ENCODE peak calls at places on chromosomes 1 and 21, in seven cellular contexts. One of them, this sample, is unnamed.

GRCh38 chr1:45493116-45493697 is 2.2 kb upstream of the TESK2 start:
- DNase-seq in tibial nerve: no peak
- DNase-seq in NCI-H345: peak; percentile 39
- DNase-seq in T-helper 2 cell: peak; percentile 21
- DNase-seq in Right ventricle myocardium superior: no peak
- DNase-seq in activated T-helper 1 cell treated with anti-CD3 and anti-CD28 coated beads, Interleukin-2, amount 50 U/mL, for 16 hours: peak; percentile 22
- DNase-seq in heart left ventricle: peak; percentile 60
- DNase-seq in this sample: no peak

GRCh38 chr21:15895142-15896106 is 165.6 kb downstream of the USP25 start:
- DNase-seq in T-helper 2 cell: no peak
- DNase-seq in tibial nerve: no peak
- DNase-seq in Right ventricle myocardium superior: no peak
- DNase-seq in activated T-helper 1 cell treated with anti-CD3 and anti-CD28 coated beads, Interleukin-2, amount 50 U/mL, for 16 hours: no peak
- DNase-seq in heart left ventricle: no peak
- DNase-seq in NCI-H345: no peak
- DNase-seq in this sample: no peak

GRCh38 chr1:116474921-116475849 is 95.6 kb downstream of the CD58 start:
- DNase-seq in Right ventricle myocardium superior: peak; percentile 58
- DNase-seq in activated T-helper 1 cell treated with anti-CD3 and anti-CD28 coated beads, Interleukin-2, amount 50 U/mL, for 16 hours: no peak
- DNase-seq in NCI-H345: peak; percentile 19
- DNase-seq in heart left ventricle: peak; percentile 62
- DNase-seq in tibial nerve: no peak
- DNase-seq in T-helper 2 cell: no peak
- DNase-seq in this sample: no peak

GRCh38 chr1:203985044-203985443 is 87.9 kb upstream of the SOX13 start:
- DNase-seq in heart left ventricle: no peak
- DNase-seq in NCI-H345: no peak
- DNase-seq in Right ventricle myocardium superior: no peak
- DNase-seq in activated T-helper 1 cell treated with anti-CD3 and anti-CD28 coated beads, Interleukin-2, amount 50 U/mL, for 16 hours: no peak
- DNase-seq in T-helper 2 cell: no peak
- DNase-seq in tibial nerve: no peak
- DNase-seq in this sample: no peak

GRCh38 chr21:45872471-45872870 is 109.1 kb upstream of the COL6A1 start:
- DNase-seq in Right ventricle myocardium superior: no peak
- DNase-seq in NCI-H345: no peak
- DNase-seq in tibial nerve: no peak
- DNase-seq in T-helper 2 cell: no peak
- DNase-seq in heart left ventricle: no peak
- DNase-seq in activated T-helper 1 cell treated with anti-CD3 and anti-CD28 coated beads, Interleukin-2, amount 50 U/mL, for 16 hours: no peak
- DNase-seq in this sample: no peak

GRCh38 chr1:52032124-52032784 is 1.4 kb downstream of the KTI12 start:
- DNase-seq in NCI-H345: no peak
- DNase-seq in T-helper 2 cell: no peak
- DNase-seq in activated T-helper 1 cell treated with anti-CD3 and anti-CD28 coated beads, Interleukin-2, amount 50 U/mL, for 16 hours: no peak
- DNase-seq in heart left ventricle: no peak
- DNase-seq in Right ventricle myocardium superior: no peak
- DNase-seq in tibial nerve: no peak
- DNase-seq in this sample: no peak

GRCh38 chr1:175207971-175208370 is 15.4 kb upstream of the KIAA0040 start:
- DNase-seq in heart left ventricle: no peak
- DNase-seq in Right ventricle myocardium superior: no peak
- DNase-seq in T-helper 2 cell: no peak
- DNase-seq in tibial nerve: no peak
- DNase-seq in NCI-H345: peak; percentile 37
- DNase-seq in activated T-helper 1 cell treated with anti-CD3 and anti-CD28 coated beads, Interleukin-2, amount 50 U/mL, for 16 hours: no peak
- DNase-seq in this sample: no peak

GRCh38 chr1:7433896-7434295 is 337.2 kb upstream of the VAMP3 start:
- DNase-seq in activated T-helper 1 cell treated with anti-CD3 and anti-CD28 coated beads, Interleukin-2, amount 50 U/mL, for 16 hours: no peak
- DNase-seq in T-helper 2 cell: no peak
- DNase-seq in tibial nerve: no peak
- DNase-seq in NCI-H345: no peak
- DNase-seq in heart left ventricle: no peak
- DNase-seq in Right ventricle myocardium superior: peak; percentile 6
- DNase-seq in this sample: no peak

GRCh38 chr1:15007368-15007767 is 146.2 kb upstream of the TMEM51 start:
- DNase-seq in T-helper 2 cell: no peak
- DNase-seq in Right ventricle myocardium superior: no peak
- DNase-seq in heart left ventricle: no peak
- DNase-seq in tibial nerve: no peak
- DNase-seq in activated T-helper 1 cell treated with anti-CD3 and anti-CD28 coated beads, Interleukin-2, amount 50 U/mL, for 16 hours: no peak
- DNase-seq in NCI-H345: no peak
- DNase-seq in this sample: no peak

GRCh38 chr1:202237052-202237451 is 43.5 kb downstream of the LGR6 start:
- DNase-seq in Right ventricle myocardium superior: no peak
- DNase-seq in NCI-H345: peak; percentile 87
- DNase-seq in T-helper 2 cell: no peak
- DNase-seq in heart left ventricle: no peak
- DNase-seq in activated T-helper 1 cell treated with anti-CD3 and anti-CD28 coated beads, Interleukin-2, amount 50 U/mL, for 16 hours: no peak
- DNase-seq in tibial nerve: no peak
- DNase-seq in this sample: no peak

GRCh38 chr1:179305450-179305849 is 11.9 kb downstream of the SOAT1 start:
- DNase-seq in T-helper 2 cell: no peak
- DNase-seq in tibial nerve: no peak
- DNase-seq in Right ventricle myocardium superior: no peak
- DNase-seq in heart left ventricle: no peak
- DNase-seq in NCI-H345: no peak
- DNase-seq in activated T-helper 1 cell treated with anti-CD3 and anti-CD28 coated beads, Interleukin-2, amount 50 U/mL, for 16 hours: no peak
- DNase-seq in this sample: no peak

GRCh38 chr1:244092293-244093264 is 41.5 kb downstream of the ZBTB18 start:
- DNase-seq in Right ventricle myocardium superior: no peak
- DNase-seq in activated T-helper 1 cell treated with anti-CD3 and anti-CD28 coated beads, Interleukin-2, amount 50 U/mL, for 16 hours: no peak
- DNase-seq in T-helper 2 cell: no peak
- DNase-seq in NCI-H345: peak; percentile 52
- DNase-seq in heart left ventricle: peak; percentile 3
- DNase-seq in tibial nerve: no peak
- DNase-seq in this sample: no peak

GRCh38 chr1:65420590-65421340 is at the start of the genes LEPR and LEPROT:
- DNase-seq in NCI-H345: peak; percentile 99
- DNase-seq in tibial nerve: no peak
- DNase-seq in activated T-helper 1 cell treated with anti-CD3 and anti-CD28 coated beads, Interleukin-2, amount 50 U/mL, for 16 hours: no peak
- DNase-seq in T-helper 2 cell: no peak
- DNase-seq in Right ventricle myocardium superior: no peak
- DNase-seq in heart left ventricle: no peak
- DNase-seq in this sample: no peak

GRCh38 chr1:25675729-25676476 is 59.3 kb downstream of the MAN1C1 start:
- DNase-seq in activated T-helper 1 cell treated with anti-CD3 and anti-CD28 coated beads, Interleukin-2, amount 50 U/mL, for 16 hours: peak; percentile 64
- DNase-seq in T-helper 2 cell: peak; percentile 87
- DNase-seq in Right ventricle myocardium superior: no peak
- DNase-seq in tibial nerve: no peak
- DNase-seq in NCI-H345: no peak
- DNase-seq in heart left ventricle: no peak
- DNase-seq in this sample: no peak

GRCh38 chr1:4653796-4654715 is at the start of gene AJAP1:
- DNase-seq in Right ventricle myocardium superior: no peak
- DNase-seq in tibial nerve: no peak
- DNase-seq in T-helper 2 cell: no peak
- DNase-seq in activated T-helper 1 cell treated with anti-CD3 and anti-CD28 coated beads, Interleukin-2, amount 50 U/mL, for 16 hours: no peak
- DNase-seq in NCI-H345: peak; percentile 47
- DNase-seq in heart left ventricle: no peak
- DNase-seq in this sample: no peak

GRCh38 chr1:34262921-34263320 is 86.2 kb downstream of the C1orf94 start:
- DNase-seq in NCI-H345: no peak
- DNase-seq in T-helper 2 cell: no peak
- DNase-seq in tibial nerve: no peak
- DNase-seq in activated T-helper 1 cell treated with anti-CD3 and anti-CD28 coated beads, Interleukin-2, amount 50 U/mL, for 16 hours: no peak
- DNase-seq in Right ventricle myocardium superior: no peak
- DNase-seq in heart left ventricle: no peak
- DNase-seq in this sample: no peak

GRCh38 chr1:234962340-234962989 is 166.2 kb downstream of the TOMM20 start:
- DNase-seq in NCI-H345: no peak
- DNase-seq in activated T-helper 1 cell treated with anti-CD3 and anti-CD28 coated beads, Interleukin-2, amount 50 U/mL, for 16 hours: no peak
- DNase-seq in tibial nerve: no peak
- DNase-seq in T-helper 2 cell: no peak
- DNase-seq in Right ventricle myocardium superior: no peak
- DNase-seq in heart left ventricle: peak; percentile 51
- DNase-seq in this sample: no peak

GRCh38 chr1:167095368-167095767 is 1.5 kb downstream of the STYXL2 start:
- DNase-seq in heart left ventricle: no peak
- DNase-seq in tibial nerve: no peak
- DNase-seq in Right ventricle myocardium superior: no peak
- DNase-seq in NCI-H345: peak; percentile 19
- DNase-seq in activated T-helper 1 cell treated with anti-CD3 and anti-CD28 coated beads, Interleukin-2, amount 50 U/mL, for 16 hours: no peak
- DNase-seq in T-helper 2 cell: no peak
- DNase-seq in this sample: no peak

GRCh38 chr1:206912445-206913095 is 9.2 kb downstream of the FCMR start:
- DNase-seq in activated T-helper 1 cell treated with anti-CD3 and anti-CD28 coated beads, Interleukin-2, amount 50 U/mL, for 16 hours: no peak
- DNase-seq in Right ventricle myocardium superior: peak; percentile 62
- DNase-seq in heart left ventricle: peak; percentile 73
- DNase-seq in T-helper 2 cell: peak; percentile 58
- DNase-seq in tibial nerve: peak; percentile 60
- DNase-seq in NCI-H345: peak; percentile 87
- DNase-seq in this sample: no peak

GRCh38 chr1:178534137-178534868 is 21.4 kb downstream of the TEX35 start:
- DNase-seq in activated T-helper 1 cell treated with anti-CD3 and anti-CD28 coated beads, Interleukin-2, amount 50 U/mL, for 16 hours: no peak
- DNase-seq in heart left ventricle: no peak
- DNase-seq in NCI-H345: no peak
- DNase-seq in Right ventricle myocardium superior: no peak
- DNase-seq in tibial nerve: no peak
- DNase-seq in T-helper 2 cell: no peak
- DNase-seq in this sample: no peak

GRCh38 chr1:156083800-156084790 is 1.8 kb upstream of the MEX3A start:
- DNase-seq in Right ventricle myocardium superior: no peak
- DNase-seq in activated T-helper 1 cell treated with anti-CD3 and anti-CD28 coated beads, Interleukin-2, amount 50 U/mL, for 16 hours: no peak
- DNase-seq in heart left ventricle: no peak
- DNase-seq in NCI-H345: no peak
- DNase-seq in T-helper 2 cell: no peak
- DNase-seq in tibial nerve: no peak
- DNase-seq in this sample: no peak

GRCh38 chr1:206708058-206708457 is 23.4 kb downstream of the MAPKAPK2 start:
- DNase-seq in NCI-H345: no peak
- DNase-seq in tibial nerve: no peak
- DNase-seq in activated T-helper 1 cell treated with anti-CD3 and anti-CD28 coated beads, Interleukin-2, amount 50 U/mL, for 16 hours: no peak
- DNase-seq in heart left ventricle: no peak
- DNase-seq in Right ventricle myocardium superior: peak; percentile 59
- DNase-seq in T-helper 2 cell: no peak
- DNase-seq in this sample: no peak

GRCh38 chr1:16720403-16721223 is 19.7 kb upstream of the RNU1-4 start:
- DNase-seq in tibial nerve: no peak
- DNase-seq in T-helper 2 cell: no peak
- DNase-seq in NCI-H345: no peak
- DNase-seq in heart left ventricle: no peak
- DNase-seq in Right ventricle myocardium superior: peak; percentile 31
- DNase-seq in activated T-helper 1 cell treated with anti-CD3 and anti-CD28 coated beads, Interleukin-2, amount 50 U/mL, for 16 hours: no peak
- DNase-seq in this sample: no peak

GRCh38 chr1:200035397-200035955 is 8.0 kb downstream of the NR5A2 start:
- DNase-seq in activated T-helper 1 cell treated with anti-CD3 and anti-CD28 coated beads, Interleukin-2, amount 50 U/mL, for 16 hours: no peak
- DNase-seq in NCI-H345: no peak
- DNase-seq in T-helper 2 cell: no peak
- DNase-seq in tibial nerve: no peak
- DNase-seq in heart left ventricle: no peak
- DNase-seq in Right ventricle myocardium superior: no peak
- DNase-seq in this sample: no peak

GRCh38 chr1:32337855-32338636 is 2.0 kb upstream of the MARCKSL1 start:
- DNase-seq in NCI-H345: no peak
- DNase-seq in Right ventricle myocardium superior: peak; percentile 67
- DNase-seq in T-helper 2 cell: no peak
- DNase-seq in tibial nerve: peak; percentile 36
- DNase-seq in activated T-helper 1 cell treated with anti-CD3 and anti-CD28 coated beads, Interleukin-2, amount 50 U/mL, for 16 hours: no peak
- DNase-seq in heart left ventricle: peak; percentile 56
- DNase-seq in this sample: peak; percentile 15

GRCh38 chr1:244236721-244237120 is 185.6 kb downstream of the ZBTB18 start:
- DNase-seq in tibial nerve: no peak
- DNase-seq in Right ventricle myocardium superior: no peak
- DNase-seq in NCI-H345: no peak
- DNase-seq in T-helper 2 cell: no peak
- DNase-seq in activated T-helper 1 cell treated with anti-CD3 and anti-CD28 coated beads, Interleukin-2, amount 50 U/mL, for 16 hours: no peak
- DNase-seq in heart left ventricle: no peak
- DNase-seq in this sample: no peak

GRCh38 chr21:36471254-36471723 is 8.6 kb downstream of the CLDN14 start:
- DNase-seq in T-helper 2 cell: no peak
- DNase-seq in tibial nerve: no peak
- DNase-seq in activated T-helper 1 cell treated with anti-CD3 and anti-CD28 coated beads, Interleukin-2, amount 50 U/mL, for 16 hours: no peak
- DNase-seq in heart left ventricle: no peak
- DNase-seq in Right ventricle myocardium superior: no peak
- DNase-seq in NCI-H345: no peak
- DNase-seq in this sample: no peak

GRCh38 chr1:220681220-220681847 is 8.8 kb upstream of the C1orf115 start:
- DNase-seq in activated T-helper 1 cell treated with anti-CD3 and anti-CD28 coated beads, Interleukin-2, amount 50 U/mL, for 16 hours: no peak
- DNase-seq in Right ventricle myocardium superior: no peak
- DNase-seq in T-helper 2 cell: no peak
- DNase-seq in NCI-H345: no peak
- DNase-seq in heart left ventricle: no peak
- DNase-seq in tibial nerve: no peak
- DNase-seq in this sample: no peak

GRCh38 chr21:45293214-45293725 is 5.6 kb upstream of the POFUT2 start:
- DNase-seq in tibial nerve: peak; percentile 17
- DNase-seq in NCI-H345: no peak
- DNase-seq in Right ventricle myocardium superior: no peak
- DNase-seq in activated T-helper 1 cell treated with anti-CD3 and anti-CD28 coated beads, Interleukin-2, amount 50 U/mL, for 16 hours: no peak
- DNase-seq in T-helper 2 cell: no peak
- DNase-seq in heart left ventricle: no peak
- DNase-seq in this sample: no peak

GRCh38 chr1:186977266-186977957 is 148.7 kb downstream of the PLA2G4A start:
- DNase-seq in tibial nerve: no peak
- DNase-seq in heart left ventricle: no peak
- DNase-seq in activated T-helper 1 cell treated with anti-CD3 and anti-CD28 coated beads, Interleukin-2, amount 50 U/mL, for 16 hours: no peak
- DNase-seq in Right ventricle myocardium superior: no peak
- DNase-seq in T-helper 2 cell: no peak
- DNase-seq in NCI-H345: no peak
- DNase-seq in this sample: no peak

GRCh38 chr1:83769594-83770321 is 229.2 kb downstream of the TTLL7 start:
- DNase-seq in activated T-helper 1 cell treated with anti-CD3 and anti-CD28 coated beads, Interleukin-2, amount 50 U/mL, for 16 hours: no peak
- DNase-seq in tibial nerve: no peak
- DNase-seq in T-helper 2 cell: no peak
- DNase-seq in Right ventricle myocardium superior: no peak
- DNase-seq in heart left ventricle: no peak
- DNase-seq in NCI-H345: no peak
- DNase-seq in this sample: no peak

GRCh38 chr1:189405419-189405818 is 1072.2 kb downstream of the BRINP3 start:
- DNase-seq in activated T-helper 1 cell treated with anti-CD3 and anti-CD28 coated beads, Interleukin-2, amount 50 U/mL, for 16 hours: no peak
- DNase-seq in tibial nerve: no peak
- DNase-seq in heart left ventricle: no peak
- DNase-seq in T-helper 2 cell: no peak
- DNase-seq in Right ventricle myocardium superior: no peak
- DNase-seq in NCI-H345: no peak
- DNase-seq in this sample: no peak

GRCh38 chr1:225567789-225568188 is 85.1 kb downstream of the ENAH start:
- DNase-seq in Right ventricle myocardium superior: no peak
- DNase-seq in T-helper 2 cell: no peak
- DNase-seq in heart left ventricle: no peak
- DNase-seq in activated T-helper 1 cell treated with anti-CD3 and anti-CD28 coated beads, Interleukin-2, amount 50 U/mL, for 16 hours: no peak
- DNase-seq in NCI-H345: no peak
- DNase-seq in tibial nerve: no peak
- DNase-seq in this sample: no peak

GRCh38 chr1:197994907-197995407 is 77.8 kb downstream of the LHX9 start:
- DNase-seq in heart left ventricle: no peak
- DNase-seq in NCI-H345: no peak
- DNase-seq in tibial nerve: no peak
- DNase-seq in activated T-helper 1 cell treated with anti-CD3 and anti-CD28 coated beads, Interleukin-2, amount 50 U/mL, for 16 hours: no peak
- DNase-seq in Right ventricle myocardium superior: no peak
- DNase-seq in T-helper 2 cell: no peak
- DNase-seq in this sample: no peak

GRCh38 chr1:116508984-116509980 is 61.5 kb downstream of the CD58 start:
- DNase-seq in Right ventricle myocardium superior: no peak
- DNase-seq in activated T-helper 1 cell treated with anti-CD3 and anti-CD28 coated beads, Interleukin-2, amount 50 U/mL, for 16 hours: no peak
- DNase-seq in T-helper 2 cell: no peak
- DNase-seq in tibial nerve: no peak
- DNase-seq in NCI-H345: no peak
- DNase-seq in heart left ventricle: no peak
- DNase-seq in this sample: no peak

GRCh38 chr21:31191553-31191952 is 152.5 kb downstream of the TIAM1 start:
- DNase-seq in heart left ventricle: no peak
- DNase-seq in NCI-H345: no peak
- DNase-seq in activated T-helper 1 cell treated with anti-CD3 and anti-CD28 coated beads, Interleukin-2, amount 50 U/mL, for 16 hours: no peak
- DNase-seq in Right ventricle myocardium superior: no peak
- DNase-seq in tibial nerve: no peak
- DNase-seq in T-helper 2 cell: no peak
- DNase-seq in this sample: no peak

GRCh38 chr1:27602510-27603319 is 1.2 kb downstream of the AHDC1 start:
- DNase-seq in tibial nerve: peak; percentile 63
- DNase-seq in NCI-H345: peak; percentile 47
- DNase-seq in activated T-helper 1 cell treated with anti-CD3 and anti-CD28 coated beads, Interleukin-2, amount 50 U/mL, for 16 hours: peak; percentile 17
- DNase-seq in heart left ventricle: peak; percentile 73
- DNase-seq in T-helper 2 cell: no peak
- DNase-seq in Right ventricle myocardium superior: peak; percentile 71
- DNase-seq in this sample: peak; percentile 41

GRCh38 chr1:232634086-232634485 is 4.2 kb upstream of the SIPA1L2 start:
- DNase-seq in NCI-H345: peak; percentile 8
- DNase-seq in activated T-helper 1 cell treated with anti-CD3 and anti-CD28 coated beads, Interleukin-2, amount 50 U/mL, for 16 hours: no peak
- DNase-seq in tibial nerve: no peak
- DNase-seq in heart left ventricle: no peak
- DNase-seq in T-helper 2 cell: no peak
- DNase-seq in Right ventricle myocardium superior: peak; percentile 52
- DNase-seq in this sample: no peak